ENCODE peak calls at places on chromosomes 2 and 18, in ten cellular contexts. R is amygdala; E is smooth muscle cell of the brain vasculature; M is GM13976; L is sciatic nerve; A is stimulated activated CD8-positive, alpha-beta memory T cell treated with anti-CD3 and anti-CD28 coated beads, Interleukin-4, amount 100 ng/mL, for 24 hours; T is substantia nigra; K is retina; C is GM12891; J is PC-9. B is an unnamed sample.
A peak's percentile ranks its signal among the peaks of the same experiment; 100 is the strongest.

GRCh38 chr2:199160677-199161465 is 296.9 kb downstream of the SATB2 start:
- DNase-seq in T (no peak), L (no peak), K (no peak), C (no peak), R (no peak), A (no peak), M (no peak), J (no peak), E (no peak), B (peak; percentile 76)

GRCh38 chr2:101112772-101113157 is 38.4 kb downstream of the TBC1D8 start:
- DNase-seq in E (no peak), L (no peak), K (no peak), T (no peak), R (no peak), C (no peak), J (no peak), A (no peak), M (no peak), B (no peak)

GRCh38 chr2:56522605-56523089 is 338.9 kb downstream of the CCDC85A start:
- DNase-seq in K (no peak), C (no peak), A (no peak), M (no peak), J (peak; percentile 3), L (no peak), T (no peak), E (no peak), R (no peak), B (peak; percentile 72)

GRCh38 chr2:237581751-237582746 is 8.5 kb downstream of the RAB17 start:
- DNase-seq in R (peak; percentile 37), C (peak; percentile 48), E (no peak), A (peak; percentile 12), M (peak; percentile 70), L (no peak), J (no peak), T (peak; percentile 39), K (peak; percentile 79), B (no peak)

GRCh38 chr2:7530001-7530400 is 612.8 kb downstream of the RNF144A start:
- DNase-seq in L (no peak), C (no peak), E (no peak), R (no peak), M (no peak), K (no peak), J (no peak), A (no peak), T (no peak), B (no peak)

GRCh38 chr2:234986866-234987720 is 35.3 kb downstream of the SH3BP4 start:
- DNase-seq in C (no peak), J (no peak), A (no peak), M (no peak), L (no peak), K (no peak), E (no peak), T (no peak), R (no peak), B (no peak)

GRCh38 chr2:207465894-207466293 is 63.9 kb upstream of the CREB1 start:
- DNase-seq in J (no peak), R (no peak), E (no peak), K (no peak), C (no peak), A (no peak), M (no peak), L (no peak), T (no peak), B (no peak)

GRCh38 chr2:197893403-197894177 is 89.2 kb downstream of the PLCL1 start:
- DNase-seq in M (no peak), L (no peak), J (no peak), C (no peak), R (no peak), E (no peak), K (no peak), T (no peak), A (no peak), B (no peak)

GRCh38 chr2:52810460-52810859 is 957.1 kb upstream of the CHAC2 start:
- DNase-seq in J (peak; percentile 5), C (no peak), E (no peak), A (no peak), L (no peak), T (no peak), M (peak; percentile 9), K (peak; percentile 2), R (no peak), B (peak; percentile 5)

GRCh38 chr2:20538308-20539132 is 91.6 kb downstream of the RHOB start:
- DNase-seq in C (no peak), K (no peak), L (no peak), A (no peak), R (no peak), M (no peak), E (no peak), T (no peak), J (no peak), B (no peak)

GRCh38 chr2:26809876-26810577 is 24.2 kb downstream of the CENPA start:
- DNase-seq in A (no peak), L (no peak), K (no peak), R (no peak), M (no peak), J (no peak), E (no peak), T (no peak), C (no peak), B (no peak)

GRCh38 chr18:47191956-47192355 is 15.8 kb upstream of the IER3IP1 start:
- DNase-seq in M (no peak), L (no peak), R (no peak), E (no peak), T (no peak), A (no peak), K (no peak), J (no peak), C (no peak), B (peak; percentile 18)

GRCh38 chr2:67465623-67466022 is 68.5 kb downstream of the ETAA1 start:
- DNase-seq in E (no peak), M (no peak), T (no peak), A (no peak), R (no peak), C (no peak), L (no peak), K (no peak), J (no peak), B (no peak)

GRCh38 chr18:52046842-52047241 is 293.2 kb upstream of the DCC start:
- DNase-seq in M (no peak), L (no peak), C (no peak), R (no peak), J (no peak), E (no peak), T (no peak), K (no peak), A (no peak), B (no peak)

B was measured in skeletal muscle cell.